ENCODE peak calls at places on chromosome 5, in seven cellular contexts. B is IMR-90, K is mesendoderm, Q is neuronal stem cell, L is H1, O is trophoblast cell, A is mesenchymal stem cell. V is an unnamed sample.

GRCh38 chr5:144024601-144025000 is 145.9 kb downstream of the YIPF5 start:
- DNase-seq in B (peak; percentile 60), K (no peak), Q (no peak), L (no peak), O (no peak), A (no peak), V (no peak)

GRCh38 chr5:58060971-58061370 is 398.9 kb downstream of the PLK2 start:
- DNase-seq in K (no peak), Q (no peak), B (peak; percentile 78), L (no peak), O (no peak), A (peak; percentile 56), V (no peak)

GRCh38 chr5:109756543-109757186 is 66.9 kb downstream of the MAN2A1 start:
- DNase-seq in L (no peak), B (no peak), O (peak; percentile 24), Q (no peak), K (no peak), A (peak; percentile 38), V (no peak)

GRCh38 chr5:647727-648126 is 35.6 kb downstream of the CEP72 start:
- DNase-seq in B (no peak), O (no peak), Q (no peak), K (no peak), A (no peak), L (no peak), V (no peak)

GRCh38 chr5:90909091-90909503 is 350.5 kb downstream of the ADGRV1 start:
- DNase-seq in A (peak; percentile 31), L (no peak), B (peak; percentile 39), O (no peak), K (no peak), Q (no peak), V (no peak)

GRCh38 chr5:60594715-60595114 is 105.3 kb downstream of the DEPDC1B start:
- DNase-seq in O (no peak), Q (no peak), K (no peak), A (no peak), B (no peak), L (no peak), V (no peak)

GRCh38 chr5:74063821-74064598 is 438.0 kb downstream of the ARHGEF28 start:
- DNase-seq in K (no peak), O (peak; percentile 37), Q (no peak), A (peak; percentile 84), L (no peak), B (peak; percentile 72), V (no peak)

GRCh38 chr5:161547573-161548471 is 1.3 kb upstream of the GABRB2 start:
- DNase-seq in O (no peak), A (no peak), L (peak; percentile 61), Q (peak; percentile 21), B (no peak), K (peak; percentile 45), V (peak; percentile 36)

GRCh38 chr5:72063219-72063819 is 44.0 kb upstream of the MAP1B start:
- DNase-seq in L (peak; percentile 73), B (peak; percentile 36), Q (peak; percentile 65), O (no peak), K (peak; percentile 67), A (peak; percentile 43), V (peak; percentile 47)

GRCh38 chr5:176955895-176956294 is 50.7 kb downstream of the UIMC1 start:
- DNase-seq in K (no peak), B (peak; percentile 23), L (no peak), Q (no peak), A (no peak), O (no peak), V (no peak)

GRCh38 chr5:168624850-168625357 is 45.7 kb upstream of the PANK3 start:
- DNase-seq in Q (no peak), B (no peak), K (no peak), A (no peak), L (no peak), O (no peak), V (no peak)

DNA sequence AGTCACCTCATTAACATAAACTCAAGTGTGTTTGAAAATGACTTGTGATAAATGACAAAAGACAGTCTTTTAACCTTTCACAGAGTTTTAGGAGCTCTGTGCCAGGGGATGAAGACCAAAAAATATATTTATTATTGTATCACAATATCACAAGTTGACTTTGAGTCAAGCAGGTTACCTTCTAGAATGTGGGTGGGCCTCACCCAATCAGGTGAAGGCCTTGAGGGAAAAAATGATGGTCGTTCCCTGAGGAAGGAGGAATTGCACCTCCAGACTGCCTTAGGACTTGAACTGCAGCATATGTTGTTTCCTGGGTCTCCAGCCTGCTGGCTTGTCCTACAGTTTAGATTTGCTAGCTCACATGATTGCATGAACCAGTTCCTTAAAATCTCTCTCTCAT is 41.6 kb upstream of the PANK3 start:
- DNase-seq in A (no peak), K (no peak), O (no peak), B (no peak), Q (no peak), L (no peak), V (no peak)
- H2BK120ac ChIP-seq in A (no peak overlapping the region), K (no peak overlapping the region), O (no peak overlapping the region), B (no peak overlapping the region), Q (no peak overlapping the region), L (no peak overlapping the region), V (no peak overlapping the region)

GRCh38 chr5:77846422-77847128 is 70.4 kb upstream of the TBCA start:
- DNase-seq in O (peak; percentile 41), B (no peak), Q (no peak), K (no peak), L (no peak), A (no peak), V (peak; percentile 56)

GRCh38 chr5:77847129-77847460 is 71.0 kb upstream of the TBCA start:
- DNase-seq in A (no peak), Q (no peak), O (no peak), K (no peak), B (no peak), L (no peak), V (no peak)

GRCh38 chr5:77845273-77845646 is 69.1 kb upstream of the TBCA start:
- DNase-seq in Q (no peak), L (no peak), B (no peak), A (no peak), O (no peak), K (no peak), V (no peak)

GRCh38 chr5:77849308-77849900 is 73.3 kb upstream of the TBCA start:
- DNase-seq in Q (no peak), O (no peak), L (no peak), B (no peak), K (no peak), A (no peak), V (no peak)

DNA sequence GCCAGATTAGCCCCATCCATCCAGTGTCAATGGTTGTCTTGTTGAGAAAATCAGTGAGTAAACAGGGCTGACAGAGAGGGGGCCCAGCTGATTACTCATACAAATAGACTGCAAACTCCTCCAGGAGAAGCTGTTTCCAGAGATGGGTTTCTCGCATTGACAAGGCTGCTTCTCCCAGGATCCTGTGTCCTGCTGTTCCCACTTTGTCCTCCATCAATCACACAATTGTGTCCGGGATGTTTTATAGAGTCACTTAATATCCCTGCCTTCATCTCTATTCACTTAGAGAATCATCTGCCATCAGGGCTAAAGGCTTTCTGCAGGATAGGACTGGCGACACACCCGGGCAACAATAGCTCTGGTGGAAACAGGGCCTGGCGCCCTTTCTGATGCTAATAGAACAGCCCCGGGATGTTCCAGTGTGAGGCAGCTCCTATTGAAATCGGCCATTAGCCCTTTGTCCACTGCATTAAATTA is 71.7 kb upstream of the TBCA start:
- DNase-seq in K (peak; percentile 78), A (peak; percentile 45), L (no peak), O (no peak), B (no peak), Q (peak; percentile 81), V (peak; percentile 90)
- H3K23ac ChIP-seq in K (no peak overlapping the region), A (no peak overlapping the region), L (no peak overlapping the region), O (no peak overlapping the region), B (no peak overlapping the region), Q (no peak overlapping the region), V (no peak overlapping the region)

GRCh38 chr5:127042593-127042992 is 12.2 kb upstream of the MARCHF3 start:
- DNase-seq in O (no peak), L (no peak), A (no peak), K (peak; percentile 11), Q (no peak), B (peak; percentile 49), V (no peak)

GRCh38 chr5:127041571-127041970 is 11.2 kb upstream of the MARCHF3 start:
- DNase-seq in A (peak; percentile 8), L (no peak), B (peak; percentile 60), O (no peak), K (no peak), Q (no peak), V (no peak)

GRCh38 chr5:127051591-127051990 is 21.2 kb upstream of the MARCHF3 start:
- DNase-seq in Q (no peak), K (no peak), A (no peak), L (no peak), B (no peak), O (no peak), V (no peak)

GRCh38 chr5:127040779-127041520 is 10.6 kb upstream of the MARCHF3 start:
- DNase-seq in K (peak; percentile 67), L (no peak), A (no peak), O (no peak), Q (no peak), B (peak; percentile 54), V (peak; percentile 34)

DNA sequence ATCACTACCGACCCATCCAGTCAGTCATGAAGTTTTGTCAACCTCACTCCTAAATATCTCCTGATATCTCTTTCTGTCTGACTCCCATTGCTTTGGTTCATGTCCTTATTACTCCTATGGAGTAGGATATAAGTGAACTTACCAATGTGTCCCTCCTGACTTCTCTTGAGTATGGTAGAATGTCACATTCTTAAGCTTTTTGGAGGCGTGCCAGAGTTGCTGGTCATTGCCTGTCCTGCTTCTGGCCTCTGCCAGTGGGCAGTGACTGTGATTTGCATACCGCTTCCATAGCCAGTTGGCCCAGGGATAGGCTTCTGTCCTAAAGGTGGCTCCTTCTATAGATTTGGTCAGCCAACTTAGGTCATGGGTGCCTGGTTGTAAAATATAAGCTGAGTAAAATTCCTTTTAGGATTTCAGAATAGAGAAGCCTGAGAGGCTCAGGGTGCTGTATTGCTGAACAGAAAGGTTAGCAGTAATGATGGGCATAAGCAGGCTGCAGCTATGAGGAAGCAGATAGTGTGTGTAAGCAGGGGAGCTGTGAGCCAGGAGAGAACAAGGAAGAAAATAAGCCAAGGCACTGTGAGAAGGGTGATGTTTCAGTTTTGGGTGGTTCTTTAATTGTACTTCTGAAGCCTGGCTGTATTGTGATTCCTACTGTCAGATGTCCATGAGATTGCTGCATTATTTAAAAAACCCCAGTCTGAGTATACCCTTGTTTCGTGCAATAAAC is 16.1 kb upstream of the MARCHF3 start:
- DNase-seq in Q (no peak), B (no peak), O (no peak), A (no peak), K (no peak), L (no peak), V (no peak)
- H2BK120ac ChIP-seq in Q (no peak overlapping the region), B (no peak overlapping the region), O (no peak overlapping the region), A (no peak overlapping the region), K (no peak overlapping the region), L (no peak overlapping the region), V (no peak overlapping the region)

GRCh38 chr5:97100486-97100885 is 41.9 kb downstream of the LIX1 start:
- DNase-seq in B (peak; percentile 16), O (no peak), A (peak; percentile 7), K (no peak), Q (no peak), L (no peak), V (no peak)

GRCh38 chr5:97101189-97101910 is 41.1 kb downstream of the LIX1 start:
- DNase-seq in B (peak; percentile 20), O (no peak), Q (no peak), A (peak; percentile 34), L (no peak), K (no peak), V (no peak)

GRCh38 chr5:97106183-97106582 is 36.2 kb downstream of the LIX1 start:
- DNase-seq in Q (no peak), K (peak; percentile 15), B (no peak), L (no peak), A (no peak), O (no peak), V (no peak)

GRCh38 chr5:97098864-97099454 is 43.5 kb downstream of the LIX1 start:
- DNase-seq in L (no peak), Q (no peak), B (no peak), A (no peak), K (no peak), O (no peak), V (no peak)

GRCh38 chr5:97102010-97102470 is 40.4 kb downstream of the LIX1 start:
- DNase-seq in Q (no peak), A (no peak), K (peak; percentile 69), L (peak; percentile 50), O (no peak), B (no peak), V (peak; percentile 49)
- H3K23ac ChIP-seq in Q (no peak overlapping the region), A (no peak overlapping the region), K (no peak overlapping the region), L (no peak overlapping the region), O (no peak overlapping the region), B (no peak overlapping the region), V (no peak overlapping the region)

V was measured in H9.